ENCODE peak calls at places on chromosome 1, in nine cellular contexts. S is posterior cingulate gyrus; J is ACHN; N is GM13977; B is astrocyte of the spinal cord; A is NCI-H2029; E is NAMALWA; Y is AG09309; T is effector CD4-positive, alpha-beta T cell. G is an unnamed sample.

GRCh38 chr1:238029126-238029525 is 138.4 kb upstream of the ZP4 start:
- DNase-seq in T (no peak), E (no peak), N (no peak), B (no peak), S (no peak), A (no peak), J (peak; percentile 94), Y (no peak), G (no peak)

GRCh38 chr1:16088996-16089395 is 15.5 kb upstream of the FAM131C start:
- DNase-seq in E (no peak), S (no peak), N (no peak), T (no peak), Y (peak; percentile 49), B (peak; percentile 81), A (no peak), J (peak; percentile 90), G (no peak)

GRCh38 chr1:88284666-88285366 is 399.3 kb upstream of the PKN2 start:
- DNase-seq in A (no peak), J (no peak), T (no peak), S (no peak), N (no peak), E (no peak), B (no peak), Y (no peak), G (no peak)

GRCh38 chr1:169809370-169810095 is 14.8 kb upstream of the METTL18 start:
- DNase-seq in S (no peak), J (peak; percentile 49), T (peak; percentile 27), N (peak; percentile 47), A (no peak), B (peak; percentile 57), Y (peak; percentile 13), E (peak; percentile 66), G (no peak)

GRCh38 chr1:34829250-34829649 is 30.3 kb downstream of the SMIM12 start:
- DNase-seq in Y (peak; percentile 10), B (no peak), N (no peak), A (no peak), E (no peak), J (no peak), T (no peak), S (no peak), G (no peak)

GRCh38 chr1:78168306-78168705 is 122.5 kb downstream of the GIPC2 start:
- DNase-seq in S (no peak), T (no peak), J (no peak), N (no peak), A (no peak), Y (no peak), B (no peak), E (no peak), G (no peak)

GRCh38 chr1:10852486-10852885 is 56.0 kb upstream of the CASZ1 start:
- DNase-seq in S (no peak), A (no peak), T (no peak), J (no peak), B (no peak), E (no peak), Y (no peak), N (no peak), G (no peak)

GRCh38 chr1:25028910-25029599 is 99.0 kb upstream of the RUNX3 start:
- DNase-seq in T (no peak), S (no peak), J (no peak), A (peak; percentile 8), E (no peak), Y (no peak), N (no peak), B (no peak), G (no peak)

GRCh38 chr1:11749203-11749689 is 12.7 kb upstream of the C1orf167 start:
- DNase-seq in T (no peak), A (peak; percentile 10), E (peak; percentile 62), Y (no peak), B (no peak), N (peak; percentile 79), J (peak; percentile 62), S (no peak), G (no peak)

GRCh38 chr1:26743426-26744059 is 44.2 kb upstream of the PIGV start:
- DNase-seq in S (no peak), B (no peak), J (no peak), T (no peak), A (no peak), Y (no peak), E (no peak), N (no peak), G (no peak)

GRCh38 chr1:156748670-156749428 is 2.6 kb downstream of the HDGF start:
- DNase-seq in B (no peak), S (no peak), N (no peak), Y (no peak), A (no peak), J (peak; percentile 77), E (no peak), T (no peak), G (no peak)